ENCODE peak calls at places on chromosomes 4 and X, in nine cellular contexts. X is cardiac muscle cell; V is bronchial epithelial cell; E is brain microvascular endothelial cell; O is amygdala; B is activated naive CD4-positive, alpha-beta T cell treated with anti-CD3 and anti-CD28 coated beads, Interleukin-2, amount 50 U/mL, for 72 hours; L is GM12892; A is mesothelial cell of epicardium; D is GM06990. Y is an unnamed sample.

GRCh38 chr4:3874525-3875110 is 108.4 kb downstream of the ADRA2C start:
- DNase-seq in O (no peak), L (no peak), E (no peak), A (no peak), V (no peak), D (no peak), X (no peak), B (no peak), Y (no peak)

GRCh38 chr4:173367946-173368345 is 2.8 kb upstream of the SAP30 start:
- DNase-seq in L (no peak), D (no peak), E (no peak), X (peak; percentile 61), B (no peak), O (no peak), A (no peak), V (peak; percentile 42), Y (no peak)

GRCh38 chrX:7158468-7158990 is 10.6 kb upstream of the PUDP start:
- DNase-seq in L (no peak), O (no peak), A (no peak), E (no peak), D (no peak), V (no peak), X (no peak), B (no peak), Y (no peak)

GRCh38 chr4:146506272-146506671 is 15.5 kb downstream of the SLC10A7 start:
- DNase-seq in B (no peak), L (no peak), A (no peak), V (no peak), O (no peak), D (no peak), X (no peak), E (no peak), Y (no peak)

GRCh38 chrX:130186645-130187044 is 14.9 kb downstream of the RAB33A start:
- DNase-seq in L (no peak), B (no peak), O (no peak), V (no peak), A (no peak), D (no peak), X (no peak), E (no peak), Y (no peak)

GRCh38 chr4:86055898-86056297 is 304.0 kb downstream of the MAPK10 start:
- DNase-seq in O (no peak), E (no peak), L (no peak), V (peak; percentile 84), A (no peak), X (no peak), D (no peak), B (no peak), Y (no peak)

GRCh38 chr4:90080116-90080515 is 47.1 kb upstream of the CCSER1 start:
- DNase-seq in A (no peak), L (no peak), E (no peak), B (no peak), V (no peak), D (no peak), X (no peak), O (no peak), Y (no peak)

GRCh38 chrX:12315526-12315925 is 177.3 kb downstream of the FRMPD4 start:
- DNase-seq in A (no peak), L (no peak), D (no peak), B (no peak), O (no peak), E (no peak), V (no peak), X (no peak), Y (no peak)

GRCh38 chrX:99480728-99481127 is 929.3 kb downstream of the PCDH19 start:
- DNase-seq in L (no peak), X (no peak), V (no peak), B (no peak), E (no peak), O (no peak), A (no peak), D (no peak), Y (no peak)

GRCh38 chrX:10797493-10797892 is 177.1 kb upstream of the MID1 start:
- DNase-seq in O (no peak), L (no peak), X (peak; percentile 15), D (no peak), E (peak; percentile 1), A (no peak), B (no peak), V (peak; percentile 86), Y (no peak)

GRCh38 chr4:41661447-41662076 is 87.0 kb downstream of the PHOX2B start:
- DNase-seq in D (no peak), L (no peak), V (peak; percentile 33), A (peak; percentile 25), E (peak; percentile 69), O (peak; percentile 25), X (peak; percentile 70), B (peak; percentile 35), Y (peak; percentile 54)

GRCh38 chr4:22237155-22237751 is 278.6 kb downstream of the ADGRA3 start:
- DNase-seq in O (no peak), A (no peak), E (no peak), L (no peak), B (peak; percentile 60), D (no peak), V (peak; percentile 23), X (peak; percentile 17), Y (peak; percentile 84)

GRCh38 chr4:16692493-16692892 is 206.0 kb downstream of the LDB2 start:
- DNase-seq in B (no peak), A (no peak), L (no peak), X (no peak), O (no peak), V (no peak), E (no peak), D (no peak), Y (no peak)

GRCh38 chr4:103091601-103092223 is 7.9 kb downstream of the BDH2 start:
- DNase-seq in V (peak; percentile 59), B (peak; percentile 39), D (peak; percentile 48), X (peak; percentile 74), O (no peak), A (no peak), E (peak; percentile 50), L (no peak), Y (peak; percentile 15)

GRCh38 chr4:142815834-142816233 is 30.3 kb downstream of the INPP4B start:
- DNase-seq in O (no peak), V (peak; percentile 70), X (peak; percentile 62), D (no peak), B (peak; percentile 43), L (no peak), A (no peak), E (peak; percentile 82), Y (no peak)

Y was measured in transverse colon.